ENCODE peak calls at places on chromosome 7, in seven cellular contexts. Z, H, F, B, D, J and N are unnamed samples.

GRCh38 chr7:74572301-74573090 is 85.0 kb upstream of the GTF2I start:
- DNase-seq in Z (no peak), H (no peak), F (peak; percentile 18), B (no peak), D (no peak), J (no peak), N (no peak)

GRCh38 chr7:156220078-156220605 is 407.9 kb upstream of the SHH start:
- DNase-seq in Z (no peak), H (peak; percentile 49), F (no peak), B (no peak), D (no peak), J (no peak), N (peak; percentile 22)

GRCh38 chr7:42964849-42965805 is 33.0 kb downstream of the MRPL32 start:
- DNase-seq in Z (no peak), H (no peak), F (no peak), B (no peak), D (no peak), J (no peak), N (no peak)

GRCh38 chr7:85634951-85635350 is 448.1 kb upstream of the SEMA3D start:
- DNase-seq in Z (no peak), H (no peak), F (no peak), B (no peak), D (no peak), J (no peak), N (no peak)

GRCh38 chr7:74479066-74479781 is 25.5 kb downstream of the GTF2IRD1 start:
- DNase-seq in Z (peak; percentile 47), H (peak; percentile 79), F (no peak), B (peak; percentile 54), D (no peak), J (peak; percentile 60), N (no peak)

GRCh38 chr7:78955329-78955728 is 498.1 kb downstream of the MAGI2 start:
- DNase-seq in Z (no peak), H (no peak), F (no peak), B (no peak), D (no peak), J (no peak), N (no peak)

GRCh38 chr7:117871778-117872538 is 1.3 kb downstream of the CTTNBP2 start:
- DNase-seq in Z (no peak), H (no peak), F (no peak), B (peak; percentile 74), D (no peak), J (peak; percentile 28), N (no peak)

GRCh38 chr7:106736508-106737201 is 75.7 kb upstream of the CCDC71L start:
- DNase-seq in Z (no peak), H (no peak), F (peak; percentile 23), B (no peak), D (peak; percentile 63), J (peak; percentile 48), N (no peak)

GRCh38 chr7:46397591-46397990 is 476.5 kb upstream of the IGFBP3 start:
- DNase-seq in Z (no peak), H (no peak), F (no peak), B (no peak), D (no peak), J (no peak), N (no peak)

GRCh38 chr7:108166687-108167086 is 36.5 kb upstream of the LAMB4 start:
- DNase-seq in Z (no peak), H (no peak), F (no peak), B (no peak), D (no peak), J (peak; percentile 19), N (no peak)

GRCh38 chr7:90446137-90446899 is 23.1 kb upstream of the PTTG1IP2 start:
- DNase-seq in Z (no peak), H (no peak), F (no peak), B (no peak), D (no peak), J (no peak), N (no peak)

GRCh38 chr7:143367972-143368371 is 5.5 kb upstream of the FAM131B start:
- DNase-seq in Z (no peak), H (peak; percentile 42), F (no peak), B (no peak), D (no peak), J (peak; percentile 40), N (no peak)

GRCh38 chr7:117582219-117582704 is 102.4 kb downstream of the CFTR start:
- DNase-seq in Z (peak; percentile 46), H (no peak), F (no peak), B (no peak), D (peak; percentile 1), J (peak; percentile 46), N (no peak)

GRCh38 chr7:71444130-71444529 is 312.2 kb downstream of the GALNT17 start:
- DNase-seq in Z (no peak), H (no peak), F (no peak), B (no peak), D (no peak), J (no peak), N (no peak)

GRCh38 chr7:148572067-148572522 is 18.5 kb upstream of the C7orf33 start:
- DNase-seq in Z (no peak), H (no peak), F (no peak), B (no peak), D (no peak), J (no peak), N (no peak)

GRCh38 chr7:77439572-77439971 is 23.4 kb upstream of the GSAP start:
- DNase-seq in Z (peak; percentile 44), H (no peak), F (peak; percentile 56), B (no peak), D (no peak), J (peak; percentile 51), N (peak; percentile 25)

GRCh38 chr7:95906871-95907270 is 134.5 kb downstream of the DYNC1I1 start:
- DNase-seq in Z (no peak), H (no peak), F (no peak), B (no peak), D (no peak), J (no peak), N (no peak)

GRCh38 chr7:132004528-132004927 is 448.1 kb upstream of the PODXL start:
- DNase-seq in Z (no peak), H (no peak), F (peak; percentile 21), B (peak; percentile 16), D (no peak), J (no peak), N (no peak)

GRCh38 chr7:136530831-136531230 is 337.6 kb upstream of the CHRM2 start:
- DNase-seq in Z (no peak), H (no peak), F (no peak), B (no peak), D (no peak), J (no peak), N (no peak)

DNA sequence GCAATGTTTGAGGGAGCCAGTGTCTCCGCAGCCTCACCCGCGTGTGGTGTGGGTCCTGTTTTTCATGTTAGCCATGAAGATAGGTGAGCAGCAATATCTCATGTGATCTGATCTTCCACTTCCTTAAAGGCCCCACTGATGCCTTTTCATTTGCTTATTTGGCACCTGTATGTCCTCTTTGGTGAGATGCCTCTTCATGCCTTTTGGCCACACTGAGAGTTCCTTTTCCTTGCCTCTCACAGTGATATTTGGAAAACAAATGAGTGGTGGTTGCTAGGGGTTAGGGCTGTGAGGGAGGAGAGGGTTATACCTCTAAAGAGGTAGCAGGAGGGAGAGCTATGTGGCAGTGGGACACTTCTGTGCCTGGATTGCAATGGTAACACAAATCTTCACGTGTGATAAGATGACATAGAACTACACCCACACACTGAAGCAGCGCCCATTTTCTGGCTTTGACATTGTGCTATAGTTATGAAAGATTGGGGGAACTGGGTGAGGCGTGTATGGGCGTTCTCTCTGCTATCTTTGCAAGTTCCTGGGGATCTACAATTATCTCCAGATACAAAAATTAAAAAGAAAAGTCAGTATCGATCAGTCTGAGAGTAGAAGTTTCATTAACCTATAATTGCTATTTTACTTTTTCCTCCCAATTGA is 90.5 kb upstream of the TNS3 start:
- DNase-seq in Z (no peak), H (no peak), F (no peak), B (no peak), D (no peak), J (no peak), N (no peak)
- H3K4me1 ChIP-seq in Z (peaks cover 13% of the 10 kb centered on the region), H (peaks cover 4% of the 10 kb centered on the region), F (no peaks in the 10 kb centered on the region), B (no peaks in the 10 kb centered on the region), D (peaks cover 5% of the 10 kb centered on the region), J (no peaks in the 10 kb centered on the region), N (peaks cover 35% of the 10 kb centered on the region)

DNA sequence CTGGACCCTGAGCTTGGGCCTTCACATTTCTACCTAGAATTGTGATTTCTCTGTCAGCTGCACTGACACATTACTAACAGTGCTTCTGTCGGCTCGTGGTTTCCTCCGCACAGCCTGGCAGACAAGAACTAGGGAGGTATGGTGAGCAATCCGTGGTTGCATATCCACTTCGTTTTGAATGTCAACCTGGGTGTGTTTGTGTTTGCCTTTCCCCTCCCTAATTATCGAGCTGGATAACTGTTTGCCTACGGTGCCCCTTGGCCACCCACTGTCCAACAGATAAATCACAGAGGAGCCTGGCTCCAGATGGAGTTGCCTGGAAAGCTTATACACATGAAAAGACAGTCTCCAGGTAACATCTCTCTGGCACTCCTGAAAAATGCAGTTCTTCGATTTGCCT is 228.9 kb downstream of the TRIL start:
- DNase-seq in Z (no peak), H (no peak), F (no peak), B (no peak), D (no peak), J (peak; percentile 21), N (peak; percentile 21)
- H3K27ac ChIP-seq in Z (no peak overlapping the region), H (no peak overlapping the region), F (no peak overlapping the region), B (no peak overlapping the region), D (no peak overlapping the region), J (no peak overlapping the region), N (no peak overlapping the region)

GRCh38 chr7:76301000-76301399 is 1.5 kb upstream of the HSPB1 start:
- DNase-seq in Z (no peak), H (no peak), F (no peak), B (no peak), D (no peak), J (no peak), N (no peak)

GRCh38 chr7:76300210-76300731 is 2.2 kb upstream of the HSPB1 start:
- DNase-seq in Z (no peak), H (no peak), F (peak; percentile 82), B (peak; percentile 70), D (no peak), J (peak; percentile 90), N (no peak)

GRCh38 chr7:76303829-76304505 is 1.5 kb downstream of the HSPB1 start:
- DNase-seq in Z (peak; percentile 73), H (no peak), F (no peak), B (no peak), D (no peak), J (peak; percentile 60), N (no peak)

GRCh38 chr7:76303057-76303828 is 770 bp downstream of the HSPB1 start:
- DNase-seq in Z (peak; percentile 89), H (peak; percentile 96), F (peak; percentile 78), B (peak; percentile 89), D (no peak), J (peak; percentile 89), N (peak; percentile 87)

GRCh38 chr7:76302299-76303056 is at the start of gene HSPB1:
- DNase-seq in Z (peak; percentile 97), H (peak; percentile 98), F (peak; percentile 95), B (peak; percentile 97), D (no peak), J (peak; percentile 98), N (peak; percentile 92)
- H3K4me1 ChIP-seq in Z (peaks cover 22% of the 10 kb centered on the region), H (no peaks in the 10 kb centered on the region), F (peaks cover 24% of the 10 kb centered on the region), B (peaks cover 6% of the 10 kb centered on the region), D (peaks cover 3% of the 10 kb centered on the region), J (peaks cover 85% of the 10 kb centered on the region), N (peaks cover 21% of the 10 kb centered on the region)

DNA sequence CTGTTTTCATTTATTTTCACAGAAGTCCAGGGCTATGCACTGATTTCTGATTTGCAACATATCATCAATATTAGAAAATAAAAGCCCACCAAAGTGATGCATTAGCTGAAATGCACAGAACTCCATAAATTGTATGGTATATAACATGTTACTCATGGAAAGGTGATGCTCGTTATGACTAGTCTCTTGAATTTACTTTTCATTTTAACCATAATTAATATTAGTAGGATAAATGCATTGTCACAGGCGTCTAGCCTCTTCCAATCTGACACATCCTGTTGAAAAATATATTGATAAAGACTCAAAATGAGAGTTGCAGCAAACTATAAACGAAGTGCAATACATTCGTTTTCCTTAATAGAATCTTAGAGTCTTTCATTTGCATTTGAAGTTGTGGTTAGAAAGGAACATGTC is 92.4 kb downstream of the CPED1 start:
- DNase-seq in Z (no peak), H (no peak), F (no peak), B (no peak), D (no peak), J (no peak), N (no peak)
- H3K27ac ChIP-seq in Z (no peak overlapping the region), H (no peak overlapping the region), F (no peak overlapping the region), B (no peak overlapping the region), D (no peak overlapping the region), J (no peak overlapping the region), N (no peak overlapping the region)